ENCODE peak calls at places on chromosomes 3 and 15, in four cellular contexts. O is adrenal gland, S is BE2C, L is transverse colon. M is an unnamed sample.
A peak's percentile ranks its signal among the peaks of the same experiment; 100 is the strongest.

GRCh38 chr3:101992861-101993260 is 143.5 kb downstream of the NFKBIZ start:
- DNase-seq in S (no peak), O (no peak), L (no peak), M (peak; percentile 25)

GRCh38 chr3:178255315-178255714 is 280.9 kb upstream of the KCNMB2 start:
- DNase-seq in O (no peak), L (no peak), S (no peak), M (no peak)

GRCh38 chr15:73052679-73053397 is 575 bp downstream of the NEO1 start:
- DNase-seq in L (peak; percentile 62), S (peak; percentile 12), O (peak; percentile 47), M (peak; percentile 96)

GRCh38 chr3:173622156-173622555 is 224.6 kb downstream of the NLGN1 start:
- DNase-seq in S (no peak), L (no peak), O (no peak), M (no peak)

GRCh38 chr15:35751421-35752133 is 205.6 kb upstream of the DPH6 start:
- DNase-seq in S (peak; percentile 87), O (peak; percentile 80), L (peak; percentile 69), M (peak; percentile 86)

GRCh38 chr3:64229903-64230302 is 4.6 kb upstream of the PRICKLE2 start:
- DNase-seq in L (no peak), O (no peak), S (no peak), M (no peak)

GRCh38 chr15:88467935-88468528 is 524 bp downstream of the MRPS11 start:
- DNase-seq in S (peak; percentile 51), L (no peak), O (no peak), M (peak; percentile 48)

GRCh38 chr3:186257866-186258265 is 104.2 kb downstream of the DGKG start:
- DNase-seq in S (no peak), O (no peak), L (no peak), M (no peak)

GRCh38 chr3:126285369-126285768 is 71.8 kb downstream of the KLF15 start:
- DNase-seq in S (no peak), O (no peak), L (no peak), M (peak; percentile 57)

GRCh38 chr3:153572165-153572564 is 410.1 kb downstream of the RAP2B start:
- DNase-seq in L (no peak), O (no peak), S (no peak), M (no peak)
- H3K9me3 ChIP-seq in L (no peaks in the 10 kb centered on the region), O (no peaks in the 10 kb centered on the region), S (no peaks in the 10 kb centered on the region), M (no peaks in the 10 kb centered on the region)

GRCh38 chr3:13013595-13013993 is 59.6 kb downstream of the IQSEC1 start:
- DNase-seq in S (no peak), L (peak; percentile 5), O (no peak), M (no peak)

GRCh38 chr3:13013994-13014754 is 59.1 kb downstream of the IQSEC1 start:
- DNase-seq in L (no peak), O (no peak), S (no peak), M (no peak)

GRCh38 chr3:13011369-13012227 is 61.6 kb downstream of the IQSEC1 start:
- DNase-seq in L (peak; percentile 82), S (no peak), O (no peak), M (no peak)

GRCh38 chr3:13012228-13012691 is 61.0 kb downstream of the IQSEC1 start:
- DNase-seq in S (no peak), O (peak; percentile 81), L (peak; percentile 80), M (peak; percentile 64)

DNA sequence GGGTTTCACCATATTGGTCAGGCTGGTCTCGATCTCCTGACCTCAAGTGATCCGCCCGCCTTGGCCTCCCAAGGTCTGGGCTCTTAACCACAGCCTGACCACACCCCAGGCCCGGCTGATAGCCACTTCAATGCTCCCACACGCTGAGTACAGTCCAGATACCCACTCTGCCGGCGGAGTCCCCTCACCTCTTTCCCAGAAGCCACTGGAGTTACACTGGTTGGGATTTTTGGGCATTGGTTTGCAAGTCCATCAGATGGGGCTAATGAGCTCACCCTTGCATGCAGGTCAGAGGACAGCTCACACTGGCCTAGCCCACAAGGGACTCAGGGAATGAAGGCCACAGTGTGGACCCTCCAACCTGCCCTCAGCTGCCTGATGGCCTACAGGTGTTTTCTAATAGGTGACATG is 60.1 kb downstream of the IQSEC1 start:
- DNase-seq in S (no peak), L (no peak), O (no peak), M (no peak)
- TF ChIP-seq CTCF in S (no peak), L (no peak), O (no peak), M (no peak)

GRCh38 chr3:108664266-108664665 is 74.7 kb downstream of the DZIP3 start:
- DNase-seq in S (no peak), L (no peak), O (no peak), M (peak; percentile 10)
- H3K9me3 ChIP-seq in S (no peaks in the 10 kb centered on the region), L (no peaks in the 10 kb centered on the region), O (no peaks in the 10 kb centered on the region), M (no peaks in the 10 kb centered on the region)

GRCh38 chr3:140736863-140737460 is 59.1 kb downstream of the TRIM42 start:
- DNase-seq in L (peak; percentile 18), S (peak; percentile 54), O (peak; percentile 49), M (peak; percentile 76)
- TF ChIP-seq CTCF in L (no peak), S (peak; percentile 65), O (peak; percentile 51), M (peak; percentile 63)

GRCh38 chr15:56236197-56236596 is 7.5 kb downstream of the RFX7 start:
- DNase-seq in S (no peak), L (no peak), O (no peak), M (no peak)
- H3K9me3 ChIP-seq in S (no peaks in the 10 kb centered on the region), L (peaks cover 12% of the 10 kb centered on the region), O (no peaks in the 10 kb centered on the region), M (peaks cover 25% of the 10 kb centered on the region)

GRCh38 chr3:112117826-112118571 is 15.0 kb downstream of the GCSAM start:
- DNase-seq in S (no peak), L (peak; percentile 24), O (no peak), M (no peak)
- TF ChIP-seq CTCF in S (no peak), L (no peak), O (no peak), M (no peak)

GRCh38 chr3:7396534-7396933 is 535.6 kb downstream of the GRM7 start:
- DNase-seq in O (no peak), S (no peak), L (no peak), M (no peak)

GRCh38 chr3:7401418-7401817 is 540.5 kb downstream of the GRM7 start:
- DNase-seq in L (no peak), O (no peak), S (no peak), M (no peak)

GRCh38 chr3:7400360-7400759 is 539.4 kb downstream of the GRM7 start:
- DNase-seq in O (no peak), L (no peak), S (no peak), M (no peak)

GRCh38 chr3:7393944-7394605 is 533.2 kb downstream of the GRM7 start:
- DNase-seq in L (no peak), O (no peak), S (no peak), M (no peak)

GRCh38 chr3:7397097-7397496 is 536.2 kb downstream of the GRM7 start:
- DNase-seq in L (no peak), S (no peak), O (no peak), M (no peak)
- H3K9me3 ChIP-seq in L (no peaks in the 10 kb centered on the region), S (no peaks in the 10 kb centered on the region), O (no peaks in the 10 kb centered on the region), M (no peaks in the 10 kb centered on the region)

DNA sequence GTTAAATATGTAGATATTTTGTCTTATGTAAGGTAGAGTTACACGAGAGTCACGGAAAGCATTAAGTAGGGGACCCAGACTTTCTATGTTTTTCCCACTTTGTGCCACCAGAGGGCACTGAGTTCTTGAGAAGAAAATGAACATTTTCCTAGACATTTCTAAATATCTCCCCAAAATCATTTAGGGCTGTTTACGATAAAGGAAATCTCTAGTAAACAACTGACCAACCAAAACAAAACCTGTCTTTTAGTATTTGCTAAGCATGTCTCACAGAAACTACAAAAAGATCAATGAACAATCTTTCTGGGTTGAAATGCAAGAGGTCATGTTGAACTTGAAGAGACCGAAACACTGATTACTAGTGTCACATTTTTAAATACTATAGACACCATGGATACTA is 16.1 kb downstream of the POU1F1 start:
- DNase-seq in O (peak; percentile 29), L (peak; percentile 28), S (peak; percentile 51), M (peak; percentile 89)
- TF ChIP-seq CTCF in O (peak; percentile 51), L (peak; percentile 50), S (peak; percentile 77), M (peak; percentile 80)

DNA sequence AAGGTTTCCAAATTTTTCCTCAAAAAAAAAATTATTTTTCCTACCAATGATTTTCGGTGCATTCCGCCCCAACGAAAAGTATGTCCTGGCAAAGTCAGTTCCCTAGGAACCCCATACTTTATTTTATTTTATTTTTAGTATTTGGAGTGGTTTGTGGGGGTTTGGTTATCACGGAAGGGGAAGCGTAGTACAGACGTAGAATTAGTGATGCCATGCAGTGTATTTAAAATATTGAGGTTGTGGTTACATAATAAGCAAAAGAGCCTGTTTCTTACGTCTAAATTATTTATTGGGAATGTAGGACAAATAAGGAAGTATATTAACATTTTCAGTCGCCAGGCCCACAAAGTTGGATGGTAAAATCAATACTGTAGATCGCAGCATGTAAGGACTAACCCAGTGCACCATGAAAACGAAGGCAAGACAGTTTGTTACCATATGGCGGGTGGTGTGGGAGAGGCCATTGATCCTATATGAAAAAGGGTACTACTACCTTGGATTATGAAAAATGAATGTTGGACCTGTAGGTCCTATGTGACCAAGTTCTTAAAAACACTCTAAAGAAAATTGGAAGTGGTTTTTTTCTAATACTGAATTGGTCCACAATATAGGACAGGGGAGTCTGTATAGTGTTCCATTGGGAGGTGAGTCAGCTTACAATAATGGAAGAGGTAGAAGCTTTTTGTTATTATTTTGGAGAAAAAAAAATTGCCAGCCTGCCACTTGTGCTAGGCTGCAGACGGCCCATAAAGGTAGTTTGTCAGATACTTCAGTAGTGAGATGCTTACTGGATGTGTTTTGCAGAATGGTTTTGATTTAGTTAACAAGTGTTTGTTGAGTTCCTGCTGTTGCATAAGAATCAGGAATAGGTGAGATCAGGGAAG is 721 bp downstream of the DTWD1 start:
- DNase-seq in O (no peak), L (no peak), S (no peak), M (peak; percentile 1)
- H3K9me3 ChIP-seq in O (peaks cover 8% of the 10 kb centered on the region), L (peaks cover 4% of the 10 kb centered on the region), S (no peaks in the 10 kb centered on the region), M (peaks cover 6% of the 10 kb centered on the region)